ENCODE peak calls at places on chromosomes 12 and 14, in five cellular contexts. One of them, this sample, is unnamed.

GRCh38 chr14:93939304-93940229 is 12.4 kb downstream of the FAM181A start:
- DNase-seq in spleen: peak; percentile 97
- DNase-seq in cardiac fibroblast: peak; percentile 67
- DNase-seq in hepatic stellate cell: peak; percentile 92
- DNase-seq in OCI-LY7: peak; percentile 81
- DNase-seq in this sample: peak; percentile 91

GRCh38 chr14:42163136-42163535 is 556.5 kb downstream of the LRFN5 start:
- DNase-seq in spleen: no peak
- DNase-seq in cardiac fibroblast: no peak
- DNase-seq in OCI-LY7: no peak
- DNase-seq in hepatic stellate cell: no peak
- DNase-seq in this sample: no peak

GRCh38 chr12:91813701-91814100 is 331.9 kb downstream of the BTG1 start:
- DNase-seq in cardiac fibroblast: no peak
- DNase-seq in hepatic stellate cell: no peak
- DNase-seq in OCI-LY7: no peak
- DNase-seq in spleen: no peak
- DNase-seq in this sample: no peak

GRCh38 chr14:66140213-66140918 is 345.8 kb upstream of the CCDC196 start:
- DNase-seq in hepatic stellate cell: no peak
- DNase-seq in OCI-LY7: peak; percentile 72
- DNase-seq in spleen: no peak
- DNase-seq in cardiac fibroblast: no peak
- DNase-seq in this sample: peak; percentile 46

GRCh38 chr14:49218436-49219092 is 367.6 kb downstream of the RPS29 start:
- DNase-seq in OCI-LY7: no peak
- DNase-seq in cardiac fibroblast: peak; percentile 84
- DNase-seq in hepatic stellate cell: no peak
- DNase-seq in spleen: no peak
- DNase-seq in this sample: no peak

GRCh38 chr14:94145902-94146527 is 16.6 kb upstream of the IFI27L2 start:
- DNase-seq in cardiac fibroblast: no peak
- DNase-seq in OCI-LY7: peak; percentile 58
- DNase-seq in hepatic stellate cell: no peak
- DNase-seq in spleen: no peak
- DNase-seq in this sample: no peak

GRCh38 chr14:103204852-103205540 is 81.7 kb downstream of the TNFAIP2 start:
- DNase-seq in OCI-LY7: peak; percentile 36
- DNase-seq in hepatic stellate cell: no peak
- DNase-seq in spleen: no peak
- DNase-seq in cardiac fibroblast: no peak
- DNase-seq in this sample: no peak

GRCh38 chr14:104600805-104601204 is 3.8 kb downstream of the TMEM179 start:
- DNase-seq in spleen: peak; percentile 54
- DNase-seq in hepatic stellate cell: no peak
- DNase-seq in OCI-LY7: no peak
- DNase-seq in cardiac fibroblast: no peak
- DNase-seq in this sample: no peak

GRCh38 chr14:95784137-95784536 is 70.2 kb upstream of the TCL1A start:
- DNase-seq in spleen: no peak
- DNase-seq in cardiac fibroblast: peak; percentile 16
- DNase-seq in OCI-LY7: peak; percentile 55
- DNase-seq in hepatic stellate cell: peak; percentile 21
- DNase-seq in this sample: peak; percentile 18

GRCh38 chr14:31419179-31420012 is 954 bp downstream of the HEATR5A start:
- DNase-seq in cardiac fibroblast: peak; percentile 70
- DNase-seq in OCI-LY7: no peak
- DNase-seq in spleen: no peak
- DNase-seq in hepatic stellate cell: peak; percentile 56
- DNase-seq in this sample: no peak

GRCh38 chr14:29603721-29604120 is 323.9 kb downstream of the PRKD1 start:
- DNase-seq in spleen: no peak
- DNase-seq in cardiac fibroblast: no peak
- DNase-seq in hepatic stellate cell: no peak
- DNase-seq in OCI-LY7: no peak
- DNase-seq in this sample: no peak

GRCh38 chr12:108253540-108253939 is 85.6 kb downstream of the CMKLR1 start:
- DNase-seq in OCI-LY7: no peak
- DNase-seq in hepatic stellate cell: no peak
- DNase-seq in spleen: no peak
- DNase-seq in cardiac fibroblast: no peak
- DNase-seq in this sample: no peak

GRCh38 chr12:127770123-127770522 is 496.8 kb upstream of the TMEM132C start:
- DNase-seq in hepatic stellate cell: no peak
- DNase-seq in cardiac fibroblast: no peak
- DNase-seq in spleen: no peak
- DNase-seq in OCI-LY7: no peak
- DNase-seq in this sample: no peak

GRCh38 chr12:2733493-2734252 is 61.1 kb upstream of the FKBP4 start:
- DNase-seq in spleen: no peak
- DNase-seq in OCI-LY7: no peak
- DNase-seq in hepatic stellate cell: no peak
- DNase-seq in cardiac fibroblast: no peak
- DNase-seq in this sample: no peak

GRCh38 chr12:10771132-10771733 is 31.2 kb downstream of the TAS2R7 start:
- DNase-seq in spleen: no peak
- DNase-seq in hepatic stellate cell: no peak
- DNase-seq in OCI-LY7: peak; percentile 27
- DNase-seq in cardiac fibroblast: peak; percentile 62
- DNase-seq in this sample: peak; percentile 9

GRCh38 chr12:57745485-57745881 is 644 bp downstream of the TSPAN31 start:
- DNase-seq in OCI-LY7: no peak
- DNase-seq in cardiac fibroblast: no peak
- DNase-seq in hepatic stellate cell: no peak
- DNase-seq in spleen: peak; percentile 74
- DNase-seq in this sample: no peak

GRCh38 chr12:14931359-14931758 is 7.0 kb downstream of the ERP27 start:
- DNase-seq in hepatic stellate cell: no peak
- DNase-seq in OCI-LY7: no peak
- DNase-seq in cardiac fibroblast: no peak
- DNase-seq in spleen: no peak
- DNase-seq in this sample: no peak

GRCh38 chr12:124236651-124237050 is 58.2 kb upstream of the RFLNA start:
- DNase-seq in cardiac fibroblast: peak; percentile 87
- DNase-seq in hepatic stellate cell: peak; percentile 54
- DNase-seq in OCI-LY7: no peak
- DNase-seq in spleen: no peak
- DNase-seq in this sample: no peak

This sample was measured in germinal center.